ENCODE peak calls at places on chromosome 19, in five cellular contexts. C, U, L, D and V are unnamed samples.
A peak's percentile ranks its signal among the peaks of the same experiment; 100 is the strongest.

GRCh38 chr19:29485293-29485692 is 40.5 kb upstream of the VSTM2B start:
- DNase-seq in U (no peak), C (no peak), L (no peak), D (no peak), V (no peak)

GRCh38 chr19:47404334-47405196 is 14.8 kb downstream of the MEIS3 start:
- DNase-seq in D (no peak), L (no peak), U (no peak), C (no peak), V (no peak)

GRCh38 chr19:18895038-18895827 is 725 bp downstream of the CERS1 start:
- DNase-seq in D (peak; percentile 51), L (peak; percentile 35), C (no peak), U (peak; percentile 34), V (peak; percentile 91)

GRCh38 chr19:49231804-49232203 is 74.2 kb downstream of the TRPM4 start:
- DNase-seq in D (no peak), L (no peak), U (no peak), C (no peak), V (no peak)

GRCh38 chr19:17687857-17688784 is at the start of gene UNC13A:
- DNase-seq in D (peak; percentile 63), U (peak; percentile 20), C (no peak), L (peak; percentile 63), V (peak; percentile 59)

GRCh38 chr19:40908981-40909380 is 26.9 kb upstream of the CYP2A7 start:
- DNase-seq in U (no peak), L (no peak), D (peak; percentile 78), C (no peak), V (peak; percentile 36)

GRCh38 chr19:5718032-5718578 is 1.8 kb downstream of the LONP1 start:
- DNase-seq in D (no peak), U (peak; percentile 53), L (no peak), C (no peak), V (peak; percentile 30)

GRCh38 chr19:8208119-8208709 is 956 bp upstream of the CERS4 start:
- DNase-seq in D (peak; percentile 74), U (no peak), L (no peak), C (no peak), V (no peak)

GRCh38 chr19:28290963-28291657 is 921.8 kb downstream of the UQCRFS1 start:
- DNase-seq in C (no peak), D (no peak), U (no peak), L (no peak), V (no peak)

GRCh38 chr19:52464798-52465470 is 11.6 kb downstream of the ZNF578 start:
- DNase-seq in C (no peak), L (no peak), U (no peak), D (no peak), V (peak; percentile 66)

GRCh38 chr19:44718441-44719261 is 19.7 kb downstream of the CEACAM16 start:
- DNase-seq in U (peak; percentile 40), C (no peak), D (peak; percentile 97), L (no peak), V (peak; percentile 89)

GRCh38 chr19:19545128-19545591 is 7.1 kb downstream of the CILP2 start:
- DNase-seq in C (no peak), D (no peak), U (no peak), L (no peak), V (no peak)

GRCh38 chr19:47036233-47036651 is 12.2 kb downstream of the TMEM160 start:
- DNase-seq in L (no peak), U (peak; percentile 22), C (no peak), D (peak; percentile 55), V (no peak)

GRCh38 chr19:43438291-43439162 is 23.8 kb downstream of the TEX101 start:
- DNase-seq in U (peak; percentile 90), L (no peak), C (peak; percentile 80), D (peak; percentile 14), V (no peak)

GRCh38 chr19:48556163-48556562 is 4.2 kb downstream of the SULT2B1 start:
- DNase-seq in C (no peak), D (no peak), U (peak; percentile 71), L (no peak), V (peak; percentile 60)

GRCh38 chr19:21505459-21506393 is at the start of gene ZNF429:
- DNase-seq in C (peak; percentile 79), L (peak; percentile 96), U (peak; percentile 91), D (peak; percentile 94), V (peak; percentile 98)

GRCh38 chr19:49676136-49676689 is 858 bp upstream of the PRMT1 start:
- DNase-seq in C (peak; percentile 81), U (peak; percentile 97), D (peak; percentile 88), L (peak; percentile 77), V (peak; percentile 97)

GRCh38 chr19:8552810-8553209 is 24.4 kb downstream of the MYO1F start:
- DNase-seq in D (no peak), U (peak; percentile 60), L (no peak), C (no peak), V (no peak)

GRCh38 chr19:23823952-23824389 is 65.3 kb upstream of the ZNF681 start:
- DNase-seq in L (peak; percentile 56), U (peak; percentile 4), D (no peak), C (no peak), V (peak; percentile 1)

GRCh38 chr19:7994923-7995682 is 10.3 kb downstream of the ELAVL1 start:
- DNase-seq in D (no peak), U (no peak), C (no peak), L (no peak), V (no peak)

GRCh38 chr19:1163934-1164683 is 10.0 kb downstream of the SBNO2 start:
- DNase-seq in C (no peak), U (no peak), L (no peak), D (no peak), V (no peak)

GRCh38 chr19:5691205-5691929 is 1.3 kb downstream of the RPL36 start:
- DNase-seq in U (peak; percentile 74), C (no peak), L (peak; percentile 30), D (peak; percentile 67), V (peak; percentile 73)

GRCh38 chr19:57302020-57302465 is 18.2 kb upstream of the ZNF543 start:
- DNase-seq in U (peak; percentile 97), D (no peak), C (peak; percentile 95), L (no peak), V (no peak)

GRCh38 chr19:46859637-46860124 is 1.1 kb upstream of the ARHGAP35 start:
- DNase-seq in C (no peak), D (peak; percentile 65), L (no peak), U (peak; percentile 89), V (no peak)

GRCh38 chr19:33376423-33376822 is 2.9 kb downstream of the CEBPG start:
- DNase-seq in D (peak; percentile 79), U (peak; percentile 96), L (no peak), C (peak; percentile 63), V (no peak)

GRCh38 chr19:14091086-14091884 is 734 bp upstream of the SAMD1 start:
- DNase-seq in C (no peak), L (peak; percentile 91), D (peak; percentile 37), U (peak; percentile 58), V (no peak)